ENCODE peak calls at places on chromosomes 4 and X, in ten cellular contexts. C is activated CD8-positive, alpha-beta memory T cell treated with anti-CD3 and anti-CD28 coated beads for 1 hour; H is NCI-H1105; Y is stimulated activated CD8-positive, alpha-beta memory T cell treated with anti-CD3 and anti-CD28 coated beads, Interleukin-7, amount 100 ng/mL, for 4 hours; X is HuH-7.5; R is T-helper 9 cell; E is NCI-H82; M is amygdala; Z is kidney; V is WTC11. U is an unnamed sample.

GRCh38 chr4:23337292-23337691 is 552.6 kb downstream of the PPARGC1A start:
- DNase-seq in C (no peak), H (no peak), Y (no peak), X (no peak), R (no peak), E (peak; percentile 22), M (no peak), Z (no peak), V (no peak), U (no peak)

GRCh38 chr4:6198768-6199343 is 1.5 kb downstream of the JAKMIP1 start:
- DNase-seq in C (no peak), H (peak; percentile 14), Y (peak; percentile 17), X (no peak), R (no peak), E (peak; percentile 46), M (no peak), Z (no peak), V (peak; percentile 71), U (no peak)

GRCh38 chr4:76752911-76753494 is 144.9 kb downstream of the SOWAHB start:
- DNase-seq in C (no peak), H (no peak), Y (no peak), X (no peak), R (no peak), E (no peak), M (no peak), Z (no peak), V (no peak), U (peak; percentile 85)

GRCh38 chr4:54427826-54428225 is 198.7 kb downstream of the PDGFRA start:
- DNase-seq in C (no peak), H (no peak), Y (no peak), X (no peak), R (no peak), E (no peak), M (no peak), Z (no peak), V (no peak), U (no peak)

GRCh38 chrX:84907324-84907946 is 96.2 kb upstream of the APOOL start:
- DNase-seq in C (no peak), H (peak; percentile 2), Y (no peak), X (no peak), R (no peak), E (peak; percentile 5), M (no peak), Z (no peak), V (no peak), U (peak; percentile 7)

GRCh38 chr4:78937837-78938236 is 1.4 kb downstream of the PAQR3 start:
- DNase-seq in C (no peak), H (no peak), Y (no peak), X (no peak), R (no peak), E (peak; percentile 6), M (no peak), Z (no peak), V (no peak), U (no peak)

GRCh38 chr4:185566972-185567749 is 31.9 kb upstream of the PDLIM3 start:
- DNase-seq in C (no peak), H (no peak), Y (no peak), X (no peak), R (no peak), E (peak; percentile 8), M (peak; percentile 16), Z (no peak), V (no peak), U (peak; percentile 41)

GRCh38 chrX:72121381-72121780 is 10.3 kb downstream of the RTL5 start:
- DNase-seq in C (peak; percentile 15), H (no peak), Y (peak; percentile 40), X (no peak), R (no peak), E (no peak), M (no peak), Z (peak; percentile 87), V (no peak), U (peak; percentile 80)

GRCh38 chr4:25486171-25486570 is 109.1 kb downstream of the ANAPC4 start:
- DNase-seq in C (no peak), H (no peak), Y (no peak), X (no peak), R (no peak), E (no peak), M (no peak), Z (no peak), V (no peak), U (no peak)

GRCh38 chrX:154396948-154397887 is 959 bp upstream of the RPL10 start:
- DNase-seq in C (no peak), H (peak; percentile 57), Y (peak; percentile 68), X (peak; percentile 54), R (peak; percentile 34), E (peak; percentile 90), M (no peak), Z (peak; percentile 94), V (peak; percentile 44), U (peak; percentile 68)

GRCh38 chr4:20639346-20639745 is 60.9 kb upstream of the PACRGL start:
- DNase-seq in C (no peak), H (peak; percentile 28), Y (no peak), X (no peak), R (no peak), E (no peak), M (no peak), Z (no peak), V (no peak), U (no peak)

U was measured in GM03348.